ENCODE peak calls at places on chromosomes 1 and 21, in five cellular contexts. One of them, this sample, is unnamed.

GRCh38 chr1:97457446-97458089 is 463.3 kb downstream of the DPYD start:
- DNase-seq in NCI-H1092 treated with DMSO at 0.1 percent for 48 hours: no peak
- DNase-seq in activated naive CD4-positive, alpha-beta T cell: no peak
- DNase-seq in aorta: no peak
- DNase-seq in C1 segment of cervical spinal cord: no peak
- DNase-seq in this sample: no peak

GRCh38 chr1:114122891-114123621 is 30.6 kb downstream of the SYT6 start:
- DNase-seq in activated naive CD4-positive, alpha-beta T cell: no peak
- DNase-seq in aorta: no peak
- DNase-seq in C1 segment of cervical spinal cord: no peak
- DNase-seq in NCI-H1092 treated with DMSO at 0.1 percent for 48 hours: no peak
- DNase-seq in this sample: no peak

GRCh38 chr1:179164494-179164893 is 65.0 kb downstream of the ABL2 start:
- DNase-seq in aorta: no peak
- DNase-seq in activated naive CD4-positive, alpha-beta T cell: no peak
- DNase-seq in C1 segment of cervical spinal cord: no peak
- DNase-seq in NCI-H1092 treated with DMSO at 0.1 percent for 48 hours: no peak
- DNase-seq in this sample: no peak

GRCh38 chr21:45366931-45367401 is 38.0 kb upstream of the COL18A1 start:
- DNase-seq in activated naive CD4-positive, alpha-beta T cell: no peak
- DNase-seq in NCI-H1092 treated with DMSO at 0.1 percent for 48 hours: no peak
- DNase-seq in C1 segment of cervical spinal cord: no peak
- DNase-seq in aorta: peak; percentile 92
- DNase-seq in this sample: no peak

GRCh38 chr1:37661401-37661800 is 26.7 kb upstream of the RSPO1 start:
- DNase-seq in aorta: no peak
- DNase-seq in C1 segment of cervical spinal cord: no peak
- DNase-seq in activated naive CD4-positive, alpha-beta T cell: no peak
- DNase-seq in NCI-H1092 treated with DMSO at 0.1 percent for 48 hours: no peak
- DNase-seq in this sample: no peak

GRCh38 chr1:33176362-33176850 is 5.4 kb downstream of the TRIM62 start:
- DNase-seq in activated naive CD4-positive, alpha-beta T cell: no peak
- DNase-seq in NCI-H1092 treated with DMSO at 0.1 percent for 48 hours: no peak
- DNase-seq in aorta: no peak
- DNase-seq in C1 segment of cervical spinal cord: peak; percentile 20
- DNase-seq in this sample: no peak

GRCh38 chr1:67377253-67377652 is 52.9 kb downstream of the SERBP1 start:
- DNase-seq in C1 segment of cervical spinal cord: no peak
- DNase-seq in activated naive CD4-positive, alpha-beta T cell: no peak
- DNase-seq in aorta: no peak
- DNase-seq in NCI-H1092 treated with DMSO at 0.1 percent for 48 hours: no peak
- DNase-seq in this sample: no peak

GRCh38 chr1:5651964-5652751 is 340.1 kb downstream of the NPHP4 start:
- DNase-seq in C1 segment of cervical spinal cord: no peak
- DNase-seq in NCI-H1092 treated with DMSO at 0.1 percent for 48 hours: no peak
- DNase-seq in aorta: peak; percentile 68
- DNase-seq in activated naive CD4-positive, alpha-beta T cell: no peak
- DNase-seq in this sample: no peak

This sample was measured in NCI-H1930.